ENCODE peak calls at places on chromosome 11, in five cellular contexts. M is hepatocyte, S is tibial artery, G is OCI-LY7, V is RWPE1. Z is an unnamed sample.

GRCh38 chr11:94739331-94739730 is 28.8 kb upstream of the AMOTL1 start:
- DNase-seq in V (no peak), S (no peak), M (no peak), G (no peak), Z (no peak)

GRCh38 chr11:35192347-35192746 is 53.4 kb downstream of the CD44 start:
- DNase-seq in S (peak; percentile 38), G (no peak), V (no peak), M (peak; percentile 59), Z (peak; percentile 67)

GRCh38 chr11:60377737-60378136 is 595 bp upstream of the MS4A7 start:
- DNase-seq in M (no peak), G (peak; percentile 80), V (no peak), S (peak; percentile 75), Z (peak; percentile 85)

GRCh38 chr11:44825058-44825795 is 98.5 kb downstream of the TSPAN18 start:
- DNase-seq in S (no peak), G (no peak), V (no peak), M (no peak), Z (no peak)

GRCh38 chr11:117985953-117986887 is at the start of gene IL10RA:
- DNase-seq in S (peak; percentile 74), V (peak; percentile 77), M (peak; percentile 91), G (peak; percentile 92), Z (peak; percentile 90)

GRCh38 chr11:71213696-71214552 is 38.5 kb downstream of the SHANK2 start:
- DNase-seq in G (no peak), S (no peak), V (no peak), M (no peak), Z (peak; percentile 34)

GRCh38 chr11:70709596-70709995 is 311.3 kb downstream of the CTTN start:
- DNase-seq in G (no peak), M (no peak), S (no peak), V (no peak), Z (no peak)

GRCh38 chr11:60895687-60896086 is 10.7 kb downstream of the PRPF19 start:
- DNase-seq in M (no peak), G (no peak), V (no peak), S (no peak), Z (no peak)

GRCh38 chr11:77202941-77203900 is 75.2 kb downstream of the MYO7A start:
- DNase-seq in S (no peak), G (no peak), V (no peak), M (no peak), Z (peak; percentile 37)

GRCh38 chr11:27295928-27296327 is 67.1 kb downstream of the CCDC34 start:
- DNase-seq in V (no peak), M (no peak), S (no peak), G (no peak), Z (no peak)

GRCh38 chr11:78525720-78526119 is 48.9 kb downstream of the NARS2 start:
- DNase-seq in S (no peak), V (peak; percentile 24), M (no peak), G (no peak), Z (no peak)

GRCh38 chr11:44338721-44339529 is 29.0 kb upstream of the ALX4 start:
- DNase-seq in M (no peak), G (no peak), S (no peak), V (no peak), Z (no peak)

GRCh38 chr11:44977493-44977984 is 26.9 kb upstream of the TP53I11 start:
- DNase-seq in M (no peak), V (no peak), G (no peak), S (no peak), Z (no peak)

GRCh38 chr11:70948855-70949551 is 303.4 kb downstream of the SHANK2 start:
- DNase-seq in G (no peak), V (no peak), S (no peak), M (no peak), Z (no peak)

GRCh38 chr11:119797137-119797611 is 68.2 kb upstream of the NECTIN1 start:
- DNase-seq in V (no peak), M (peak; percentile 28), S (no peak), G (no peak), Z (peak; percentile 33)

GRCh38 chr11:67099841-67100324 is 19.2 kb upstream of the KDM2A start:
- DNase-seq in G (peak; percentile 27), S (no peak), M (no peak), V (no peak), Z (no peak)

GRCh38 chr11:108870373-108871020 is 205.6 kb downstream of the DDX10 start:
- DNase-seq in M (no peak), S (no peak), G (no peak), V (no peak), Z (no peak)

GRCh38 chr11:105000797-105001196 is 22.2 kb downstream of the CASP5 start:
- DNase-seq in V (no peak), S (no peak), M (no peak), G (peak; percentile 19), Z (no peak)

GRCh38 chr11:94706211-94706610 is 61.9 kb upstream of the AMOTL1 start:
- DNase-seq in G (no peak), V (peak; percentile 95), S (no peak), M (peak; percentile 10), Z (no peak)

GRCh38 chr11:33438311-33438710 is 181.1 kb downstream of the HIPK3 start:
- DNase-seq in G (no peak), V (no peak), M (no peak), S (no peak), Z (no peak)

GRCh38 chr11:2295971-2296912 is 5.5 kb downstream of the C11orf21 start:
- DNase-seq in S (peak; percentile 5), G (no peak), M (no peak), V (no peak), Z (peak; percentile 29)

GRCh38 chr11:60119708-60120107 is 31.2 kb downstream of the MS4A2 start:
- DNase-seq in M (no peak), V (no peak), G (no peak), S (no peak), Z (no peak)

GRCh38 chr11:67273260-67273990 is 7.2 kb downstream of the GRK2 start:
- DNase-seq in S (peak; percentile 22), V (no peak), G (peak; percentile 65), M (no peak), Z (peak; percentile 50)

DNA sequence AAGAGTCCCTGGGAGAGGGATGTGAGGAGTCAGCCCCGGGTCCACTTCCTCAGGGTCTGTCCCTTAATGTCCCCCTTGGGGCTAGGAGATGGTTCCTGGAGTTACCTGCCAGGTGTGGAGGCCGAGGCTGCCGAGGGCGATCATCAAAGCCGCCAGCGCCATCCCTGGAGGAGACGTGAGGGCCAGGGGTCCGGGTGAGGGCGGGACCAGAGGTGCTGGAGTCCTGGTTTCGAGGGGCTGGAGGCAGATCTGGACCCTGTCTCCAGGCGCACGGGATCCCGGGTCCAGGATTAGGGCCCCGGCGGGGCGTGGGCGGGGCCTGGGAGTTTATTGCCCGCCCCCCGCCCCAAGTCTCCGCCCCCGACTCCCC is at the start of gene ART5:
- DNase-seq in M (no peak), G (no peak), S (no peak), V (no peak), Z (no peak)
- H3K27ac ChIP-seq in M (peak within 1 kb of the TSS; percentile 66), G (no peak within 1 kb of the TSS), S (peak within 1 kb of the TSS; percentile 10), V (no peak within 1 kb of the TSS), Z (no peak within 1 kb of the TSS)

DNA sequence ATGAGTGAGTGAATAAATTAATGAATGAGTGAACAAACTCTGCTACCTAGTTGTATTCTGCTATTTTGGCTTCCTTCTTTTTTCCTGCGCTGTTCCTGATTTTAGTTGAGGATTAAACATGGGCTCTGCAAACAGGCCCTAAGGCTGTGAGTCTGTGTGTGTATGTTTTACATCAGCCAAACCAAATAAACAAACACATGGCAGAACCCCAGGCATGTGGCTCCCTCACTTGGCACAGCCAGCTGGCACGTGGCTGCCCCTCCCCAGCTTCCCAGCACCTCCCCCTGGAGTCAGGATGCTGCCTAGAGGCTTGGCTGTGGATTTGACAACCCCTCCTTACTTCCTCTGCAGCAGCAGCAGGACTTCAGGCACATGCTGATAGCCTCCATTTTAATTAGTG is 593.2 kb downstream of the INSC start:
- DNase-seq in S (peak; percentile 48), M (peak; percentile 71), G (no peak), V (peak; percentile 13), Z (peak; percentile 53)
- H3K27ac ChIP-seq in S (no peak overlapping the region), M (no peak overlapping the region), G (no peak overlapping the region), V (no peak overlapping the region), Z (no peak overlapping the region)

DNA sequence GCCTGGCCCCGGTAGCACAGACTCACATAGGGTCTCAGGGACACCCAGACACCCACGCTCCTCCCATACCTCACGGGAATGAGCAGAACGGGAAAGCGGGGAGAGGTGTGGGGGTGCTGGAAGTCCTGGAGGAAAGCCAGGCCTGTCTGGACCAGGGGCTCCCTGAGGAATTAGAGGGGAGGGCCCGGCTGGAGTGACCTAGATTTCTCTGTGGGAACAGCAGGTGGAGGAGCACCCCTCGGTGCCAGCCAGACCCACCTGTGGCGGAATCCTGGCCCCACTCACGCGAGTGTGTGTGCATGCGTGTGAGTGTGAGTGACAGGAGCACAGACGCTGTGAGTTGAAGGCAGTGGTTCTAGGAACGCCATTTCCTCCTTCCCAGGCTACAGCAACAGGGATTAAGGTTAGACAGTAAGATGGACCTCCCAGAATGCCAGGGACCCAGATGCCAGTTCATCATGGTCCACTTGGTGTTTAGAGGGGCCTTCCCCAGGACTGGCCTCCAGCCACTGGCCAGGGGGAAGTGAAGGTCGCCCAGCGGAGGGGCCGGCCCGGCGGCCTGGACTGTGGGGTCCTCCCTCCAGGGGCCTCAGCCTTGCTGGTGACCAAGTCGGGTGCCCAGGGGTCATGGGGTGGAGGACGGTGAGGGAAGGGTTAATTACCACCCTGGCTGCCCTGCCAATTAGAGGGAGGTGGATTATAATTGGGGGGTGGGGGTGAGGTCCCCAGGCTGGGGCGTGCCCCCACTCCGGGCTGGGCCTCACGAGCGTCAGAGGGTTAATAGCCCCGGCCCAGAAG is 1.0 kb downstream of the PKP3 start:
- DNase-seq in V (no peak), S (no peak), G (no peak), M (no peak), Z (no peak)
- H3K27ac ChIP-seq in V (peak overlapping the region; percentile 98), S (no peak overlapping the region), G (no peak overlapping the region), M (peak overlapping the region; percentile 99), Z (no peak overlapping the region)

DNA sequence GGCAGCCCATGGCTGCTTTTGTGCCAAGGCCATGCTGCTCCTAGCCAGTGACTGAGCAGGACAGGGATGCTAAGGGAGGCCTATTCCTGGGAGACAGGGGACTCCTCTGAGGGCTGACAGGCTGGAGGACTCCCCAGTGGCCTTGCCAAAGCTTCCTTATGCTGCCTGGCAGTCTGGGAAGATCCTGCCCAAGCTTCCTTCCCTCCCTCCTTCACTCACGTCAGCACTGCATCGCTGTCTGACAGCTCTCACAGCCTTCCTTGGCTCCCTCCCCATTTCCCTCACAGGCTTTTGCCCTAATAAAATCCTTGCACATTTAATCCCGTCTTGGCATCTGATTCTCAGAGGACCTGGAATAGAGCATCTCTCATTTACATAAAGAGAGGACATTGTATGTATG is 26.5 kb downstream of the HTR3A start:
- DNase-seq in G (no peak), V (no peak), M (peak; percentile 18), S (no peak), Z (no peak)
- H3K27ac ChIP-seq in G (no peak overlapping the region), V (no peak overlapping the region), M (no peak overlapping the region), S (no peak overlapping the region), Z (no peak overlapping the region)

Z was measured in aorta.